ENCODE peak calls at places on chromosomes 16 and 17, in seven cellular contexts. A, K, F, U, E, S and X are unnamed samples.

GRCh38 chr17:17779015-17779611 is 57.7 kb downstream of the SREBF1 start:
- DNase-seq in K (no peak), F (no peak), A (no peak), U (no peak), E (no peak), S (no peak), X (no peak)

GRCh38 chr16:68274441-68274840 is 10.1 kb downstream of the SLC7A6 start:
- DNase-seq in U (no peak), E (no peak), S (no peak), F (no peak), K (no peak), A (no peak), X (no peak)

GRCh38 chr17:7313890-7314718 is 1.1 kb downstream of the GPS2 start:
- DNase-seq in K (no peak), U (peak), F (peak), E (no peak), S (peak), A (no peak), X (peak)

GRCh38 chr17:2980211-2980903 is 83.0 kb downstream of the OR1D5 start:
- DNase-seq in E (no peak), U (no peak), S (no peak), A (no peak), K (no peak), F (no peak), X (no peak)

GRCh38 chr16:29825145-29826044 is 5.1 kb downstream of the MVP start:
- DNase-seq in S (peak), K (peak), U (peak), A (peak), F (peak), E (no peak), X (peak)

GRCh38 chr16:69107311-69107962 is 2.0 kb downstream of the HAS3 start:
- DNase-seq in K (peak), S (peak), U (no peak), E (no peak), A (no peak), F (no peak), X (no peak)

GRCh38 chr16:71467810-71468209 is 5.8 kb upstream of the ZNF23 start:
- DNase-seq in F (no peak), U (peak), E (peak), A (peak), S (no peak), K (peak), X (peak)

GRCh38 chr17:73284339-73284738 is 22.7 kb upstream of the CPSF4L start:
- DNase-seq in A (no peak), U (no peak), S (no peak), E (no peak), F (no peak), K (no peak), X (no peak)

GRCh38 chr16:84947022-84947421 is 64.3 kb downstream of the ZDHHC7 start:
- DNase-seq in E (no peak), U (no peak), K (no peak), A (no peak), F (peak), S (no peak), X (peak)

GRCh38 chr16:19919142-19919541 is 34.5 kb upstream of the GPRC5B start:
- DNase-seq in F (no peak), A (no peak), E (no peak), K (no peak), U (no peak), S (no peak), X (no peak)

GRCh38 chr17:73359987-73360410 is 48.2 kb upstream of the CDC42EP4 start:
- DNase-seq in K (no peak), E (peak), F (no peak), A (no peak), U (no peak), S (no peak), X (peak)

GRCh38 chr16:2299121-2299914 is 31.4 kb upstream of the RNPS1 start:
- DNase-seq in A (no peak), U (no peak), K (no peak), S (no peak), F (no peak), E (no peak), X (peak)

GRCh38 chr16:65704866-65705265 is 583.0 kb upstream of the CDH11 start:
- DNase-seq in S (no peak), F (no peak), E (no peak), A (no peak), K (no peak), U (no peak), X (no peak)

GRCh38 chr17:69729937-69730336 is 315.4 kb downstream of the MAP2K6 start:
- DNase-seq in K (no peak), F (no peak), S (no peak), A (no peak), U (peak), E (no peak), X (no peak)

GRCh38 chr16:79284760-79285159 is 315.8 kb downstream of the MAF start:
- DNase-seq in U (no peak), K (no peak), F (no peak), E (no peak), A (no peak), S (no peak), X (no peak)